ENCODE peak calls at places on chromosomes 5 and 9, in seven cellular contexts. G is tibial nerve, V is suprapubic skin, S is transverse colon, K is GM12878, Z is HepG2, M is A549. A is an unnamed sample.

GRCh38 chr9:124399323-124399962 is 15.8 kb downstream of the PSMB7 start:
- DNase-seq in G (no peak), V (no peak), S (no peak), K (no peak), Z (no peak), M (no peak), A (no peak)

GRCh38 chr9:122122903-122123632 is 30.0 kb upstream of the TTLL11 start:
- DNase-seq in G (peak), V (no peak), S (peak), K (no peak), Z (peak), M (peak), A (peak)

GRCh38 chr5:154267516-154267915 is 77.0 kb downstream of the GALNT10 start:
- DNase-seq in G (no peak), V (no peak), S (no peak), K (no peak), Z (no peak), M (no peak), A (no peak)

GRCh38 chr9:109246533-109246932 is 74.3 kb downstream of the EPB41L4B start:
- DNase-seq in G (no peak), V (no peak), S (no peak), K (no peak), Z (no peak), M (no peak), A (no peak)

GRCh38 chr9:81417299-81417675 is 272.1 kb downstream of the TLE1 start:
- DNase-seq in G (no peak), V (no peak), S (no peak), K (no peak), Z (no peak), M (no peak), A (no peak)

GRCh38 chr5:133245191-133246052 is 193.6 kb downstream of the HSPA4 start:
- DNase-seq in G (no peak), V (no peak), S (no peak), K (no peak), Z (peak), M (peak), A (no peak)

GRCh38 chr5:72106922-72107873 is at the start of gene MAP1B:
- DNase-seq in G (peak), V (peak), S (no peak), K (no peak), Z (peak), M (peak), A (peak)

GRCh38 chr5:127870914-127871313 is 167.7 kb downstream of the CCDC192 start:
- DNase-seq in G (peak), V (peak), S (peak), K (no peak), Z (no peak), M (no peak), A (peak)

GRCh38 chr9:36040271-36040925 is 3.7 kb downstream of the RECK start:
- DNase-seq in G (no peak), V (no peak), S (no peak), K (no peak), Z (no peak), M (no peak), A (no peak)

GRCh38 chr9:103731541-103731940 is 362.6 kb upstream of the SMC2 start:
- DNase-seq in G (no peak), V (no peak), S (no peak), K (no peak), Z (no peak), M (no peak), A (no peak)

GRCh38 chr5:24407486-24407885 is 237.3 kb downstream of the CDH10 start:
- DNase-seq in G (no peak), V (no peak), S (no peak), K (no peak), Z (no peak), M (no peak), A (no peak)

GRCh38 chr5:80967500-80968181 is 7.5 kb downstream of the RASGRF2 start:
- DNase-seq in G (no peak), V (no peak), S (peak), K (no peak), Z (peak), M (peak), A (peak)

GRCh38 chr9:98807811-98808195 is 333 bp downstream of the GALNT12 start:
- DNase-seq in G (no peak), V (peak), S (peak), K (no peak), Z (no peak), M (no peak), A (peak)

GRCh38 chr9:114504341-114505186 is 709 bp downstream of the WHRN start:
- DNase-seq in G (peak), V (peak), S (peak), K (no peak), Z (no peak), M (peak), A (peak)

GRCh38 chr9:36315283-36315682 is 57.0 kb upstream of the GNE start:
- DNase-seq in G (no peak), V (no peak), S (no peak), K (no peak), Z (no peak), M (no peak), A (no peak)

GRCh38 chr5:149796025-149796424 is 65.9 kb downstream of the PPARGC1B start:
- DNase-seq in G (no peak), V (no peak), S (no peak), K (no peak), Z (no peak), M (no peak), A (no peak)

GRCh38 chr5:135878156-135878620 is 17.5 kb downstream of the IL9 start:
- DNase-seq in G (no peak), V (no peak), S (no peak), K (no peak), Z (no peak), M (no peak), A (no peak)

GRCh38 chr5:114174837-114175236 is 187.0 kb upstream of the KCNN2 start:
- DNase-seq in G (no peak), V (no peak), S (no peak), K (no peak), Z (no peak), M (no peak), A (no peak)

GRCh38 chr9:38362912-38363588 is 29.5 kb upstream of the ALDH1B1 start:
- DNase-seq in G (no peak), V (peak), S (peak), K (peak), Z (peak), M (peak), A (no peak)

GRCh38 chr9:128731093-128731492 is 7.2 kb upstream of the ZDHHC12 start:
- DNase-seq in G (no peak), V (no peak), S (no peak), K (no peak), Z (no peak), M (no peak), A (no peak)

GRCh38 chr5:135333737-135334515 is 65.1 kb downstream of the MACROH2A1 start:
- DNase-seq in G (no peak), V (no peak), S (no peak), K (no peak), Z (no peak), M (no peak), A (peak)

GRCh38 chr9:83906144-83906543 is 15.1 kb downstream of the KIF27 start:
- DNase-seq in G (no peak), V (no peak), S (no peak), K (no peak), Z (no peak), M (no peak), A (no peak)

GRCh38 chr5:51272957-51273356 is 110.3 kb upstream of the ISL1 start:
- DNase-seq in G (no peak), V (no peak), S (no peak), K (no peak), Z (no peak), M (no peak), A (no peak)

GRCh38 chr9:12884736-12885395 is 110.0 kb downstream of the LURAP1L start:
- DNase-seq in G (no peak), V (no peak), S (no peak), K (no peak), Z (peak), M (peak), A (no peak)

GRCh38 chr5:3394046-3394597 is 201.5 kb upstream of the IRX1 start:
- DNase-seq in G (no peak), V (no peak), S (no peak), K (no peak), Z (no peak), M (no peak), A (no peak)

GRCh38 chr9:128222880-128223670 is 19.9 kb downstream of the DNM1 start:
- DNase-seq in G (no peak), V (no peak), S (no peak), K (no peak), Z (no peak), M (no peak), A (no peak)

GRCh38 chr5:1235379-1235778 is 10.2 kb downstream of the SLC6A18 start:
- DNase-seq in G (no peak), V (no peak), S (no peak), K (no peak), Z (peak), M (no peak), A (no peak)

GRCh38 chr9:96279927-96280326 is 22.0 kb downstream of the HSD17B3 start:
- DNase-seq in G (no peak), V (no peak), S (no peak), K (no peak), Z (no peak), M (no peak), A (no peak)

GRCh38 chr5:67983251-67983941 is 232.2 kb upstream of the PIK3R1 start:
- DNase-seq in G (no peak), V (no peak), S (no peak), K (no peak), Z (no peak), M (no peak), A (no peak)

GRCh38 chr9:120443489-120443888 is 136.5 kb downstream of the CDK5RAP2 start:
- DNase-seq in G (no peak), V (no peak), S (no peak), K (no peak), Z (no peak), M (no peak), A (no peak)

GRCh38 chr5:68285857-68286611 is 70.5 kb downstream of the PIK3R1 start:
- DNase-seq in G (no peak), V (no peak), S (no peak), K (no peak), Z (peak), M (no peak), A (no peak)

GRCh38 chr5:10655041-10655685 is 91.3 kb downstream of the ANKRD33B start:
- DNase-seq in G (no peak), V (no peak), S (no peak), K (no peak), Z (no peak), M (no peak), A (peak)

GRCh38 chr9:75128535-75128934 is 40.2 kb downstream of the OSTF1 start:
- DNase-seq in G (no peak), V (no peak), S (no peak), K (no peak), Z (no peak), M (no peak), A (no peak)

GRCh38 chr5:179858586-179859427 is at the start of gene MRNIP:
- DNase-seq in G (peak), V (peak), S (peak), K (peak), Z (peak), M (peak), A (peak)
- TF ChIP-seq CTCF in G (no peak), V (no peak), S (no peak), K (no peak), Z (peak), M (no peak), A (no peak)

DNA sequence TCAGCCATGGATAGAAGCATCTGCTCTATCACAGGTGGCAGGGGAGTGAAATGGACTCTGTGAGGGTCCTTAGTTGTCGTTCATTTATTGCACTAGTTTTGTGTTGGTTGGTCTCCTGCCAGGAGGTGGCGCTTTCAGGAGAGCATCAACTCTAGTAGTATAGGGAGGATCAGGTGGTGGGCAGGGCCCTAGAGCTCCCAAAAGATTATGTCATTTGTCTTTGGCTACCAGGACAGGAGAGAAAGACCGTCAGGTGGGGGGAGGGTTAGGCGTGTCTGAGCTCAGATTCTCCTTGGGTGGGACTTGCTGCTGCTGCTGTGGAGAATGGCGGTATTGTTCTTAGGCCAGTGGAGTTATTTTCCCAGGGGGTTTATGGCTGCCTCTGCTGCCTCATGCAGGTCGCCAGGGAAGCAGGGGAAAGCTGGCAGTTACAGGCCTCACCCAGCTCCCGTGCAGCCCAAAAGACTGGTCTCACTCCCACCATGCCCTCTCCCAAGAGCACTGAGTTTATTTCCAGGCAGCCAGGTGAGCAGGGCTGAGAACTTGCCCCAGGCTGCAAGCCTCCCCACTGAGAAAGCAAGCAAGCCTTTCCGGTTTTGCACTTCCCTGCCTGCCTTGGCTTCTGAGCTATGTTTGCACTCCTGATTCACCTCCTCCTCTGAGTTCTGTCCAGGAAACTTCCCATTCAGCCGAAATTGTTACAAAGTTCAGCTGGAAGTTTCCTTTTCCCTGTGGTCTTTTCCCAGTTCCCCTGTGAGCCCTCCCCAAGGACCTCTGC is 317.3 kb downstream of the TAF11L14 start:
- DNase-seq in G (no peak), V (no peak), S (no peak), K (no peak), Z (no peak), M (peak), A (no peak)
- TF ChIP-seq EP300 in G (no peak), V (no peak), S (no peak), K (no peak), Z (no peak), M (no peak), A (no peak)

GRCh38 chr5:60086583-60086982 is 193.1 kb upstream of the PDE4D start:
- DNase-seq in G (no peak), V (no peak), S (no peak), K (no peak), Z (no peak), M (no peak), A (no peak)
- TF ChIP-seq CTCF in G (no peak), V (no peak), S (no peak), K (no peak), Z (no peak), M (no peak), A (no peak)

GRCh38 chr5:75566710-75567309 is 44.4 kb upstream of the ANKDD1B start:
- DNase-seq in G (no peak), V (no peak), S (no peak), K (peak), Z (peak), M (peak), A (no peak)
- TF ChIP-seq EP300 in G (peak), V (no peak), S (no peak), K (peak), Z (no peak), M (no peak), A (no peak)

GRCh38 chr5:143006511-143006910 is 236.3 kb downstream of the ARHGAP26 start:
- DNase-seq in G (no peak), V (no peak), S (no peak), K (no peak), Z (no peak), M (no peak), A (no peak)

GRCh38 chr5:143008032-143008431 is 237.9 kb downstream of the ARHGAP26 start:
- DNase-seq in G (no peak), V (no peak), S (no peak), K (no peak), Z (no peak), M (no peak), A (no peak)

GRCh38 chr5:143010335-143010734 is 240.2 kb downstream of the ARHGAP26 start:
- DNase-seq in G (no peak), V (no peak), S (no peak), K (no peak), Z (no peak), M (no peak), A (no peak)

GRCh38 chr5:143011621-143012020 is 241.4 kb downstream of the ARHGAP26 start:
- DNase-seq in G (no peak), V (no peak), S (no peak), K (no peak), Z (peak), M (no peak), A (no peak)

DNA sequence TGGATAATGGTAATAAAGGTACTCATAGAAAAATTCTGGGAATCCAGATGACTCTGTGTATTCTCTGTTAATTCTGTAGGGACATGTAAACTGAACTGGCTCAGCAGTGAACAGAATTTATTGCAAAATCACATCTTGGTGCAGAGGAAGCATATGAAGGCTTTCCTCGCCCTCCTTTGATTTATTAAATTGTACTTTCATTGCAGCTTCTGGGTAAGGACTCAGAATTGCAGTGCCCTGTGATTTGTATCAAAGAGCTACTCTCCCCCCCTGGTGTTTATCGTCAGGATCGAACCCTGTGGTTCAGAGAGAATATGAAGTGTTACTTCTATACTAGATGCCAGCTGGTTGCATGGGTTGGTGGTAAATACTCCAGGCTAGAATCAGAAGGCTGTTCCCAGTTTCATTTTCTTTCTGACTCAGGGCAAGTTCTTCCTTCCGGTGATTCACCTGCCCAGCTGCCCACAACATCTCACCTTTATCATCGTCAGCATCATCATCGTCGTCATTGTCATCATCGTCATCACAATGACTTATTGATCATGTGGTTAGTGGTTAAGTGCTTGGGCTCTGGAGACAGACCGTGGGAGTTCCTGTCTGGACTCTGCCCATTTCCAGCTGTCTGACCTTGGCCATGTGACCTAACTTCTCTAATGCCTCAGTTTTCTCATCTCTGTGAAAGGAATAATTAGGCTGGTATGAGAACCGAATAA is 238.8 kb downstream of the ARHGAP26 start:
- DNase-seq in G (no peak), V (no peak), S (peak), K (peak), Z (no peak), M (no peak), A (no peak)
- TF ChIP-seq CTCF in G (no peak), V (no peak), S (no peak), K (peak), Z (no peak), M (no peak), A (no peak)

GRCh38 chr5:164484948-164485347 is 979.5 kb downstream of the MAT2B start:
- DNase-seq in G (no peak), V (no peak), S (no peak), K (no peak), Z (no peak), M (no peak), A (no peak)

GRCh38 chr5:164487939-164488338 is 982.5 kb downstream of the MAT2B start:
- DNase-seq in G (no peak), V (no peak), S (no peak), K (no peak), Z (no peak), M (no peak), A (no peak)
- TF ChIP-seq EP300 in G (no peak), V (no peak), S (no peak), K (no peak), Z (no peak), M (no peak), A (no peak)

GRCh38 chr5:14946813-14947640 is 75.4 kb upstream of the ANKH start:
- DNase-seq in G (no peak), V (no peak), S (peak), K (peak), Z (peak), M (peak), A (no peak)
- TF ChIP-seq CTCF in G (peak), V (peak), S (peak), K (peak), Z (peak), M (peak), A (no peak)

GRCh38 chr9:116156621-116157314 is 3.2 kb downstream of the PAPPA start:
- DNase-seq in G (no peak), V (peak), S (peak), K (no peak), Z (no peak), M (peak), A (peak)
- TF ChIP-seq EP300 in G (peak), V (no peak), S (no peak), K (no peak), Z (no peak), M (peak), A (no peak)

A was measured in sigmoid colon.